ENCODE peak calls at places on chromosome 15, in eight cellular contexts. One of them, this sample, is unnamed. For H3K4me1, the result is how much of the 10 kb centered on the place peaks cover.

GRCh38 chr15:68401496-68402431 is 30.2 kb downstream of the ITGA11 start:
- DNase-seq in tibial nerve: no peak
- DNase-seq in uterus: peak
- DNase-seq in upper lobe of right lung: no peak
- DNase-seq in CD8-positive, alpha-beta T cell: no peak
- DNase-seq in suprapubic skin: peak
- DNase-seq in A549: no peak
- DNase-seq in HCT116: no peak
- DNase-seq in this sample: no peak

GRCh38 chr15:25985179-25985578 is 122.1 kb upstream of the ATP10A start:
- DNase-seq in tibial nerve: no peak
- DNase-seq in uterus: no peak
- DNase-seq in upper lobe of right lung: no peak
- DNase-seq in CD8-positive, alpha-beta T cell: no peak
- DNase-seq in suprapubic skin: no peak
- DNase-seq in A549: no peak
- DNase-seq in HCT116: no peak
- DNase-seq in this sample: no peak

GRCh38 chr15:58498821-58499580 is 67.2 kb downstream of the LIPC start:
- DNase-seq in tibial nerve: no peak
- DNase-seq in uterus: no peak
- DNase-seq in upper lobe of right lung: no peak
- DNase-seq in CD8-positive, alpha-beta T cell: no peak
- DNase-seq in suprapubic skin: no peak
- DNase-seq in A549: no peak
- DNase-seq in HCT116: no peak
- DNase-seq in this sample: no peak

GRCh38 chr15:60520041-60520824 is 41.3 kb upstream of the ICE2 start:
- DNase-seq in tibial nerve: no peak
- DNase-seq in uterus: no peak
- DNase-seq in upper lobe of right lung: no peak
- DNase-seq in CD8-positive, alpha-beta T cell: no peak
- DNase-seq in suprapubic skin: no peak
- DNase-seq in A549: no peak
- DNase-seq in HCT116: peak
- DNase-seq in this sample: no peak

GRCh38 chr15:68536331-68537095 is 42.3 kb upstream of the CORO2B start:
- DNase-seq in tibial nerve: no peak
- DNase-seq in uterus: no peak
- DNase-seq in upper lobe of right lung: no peak
- DNase-seq in CD8-positive, alpha-beta T cell: no peak
- DNase-seq in suprapubic skin: no peak
- DNase-seq in A549: no peak
- DNase-seq in HCT116: no peak
- DNase-seq in this sample: no peak

GRCh38 chr15:101198031-101198430 is 53.8 kb downstream of the CHSY1 start:
- DNase-seq in tibial nerve: no peak
- DNase-seq in uterus: no peak
- DNase-seq in upper lobe of right lung: no peak
- DNase-seq in CD8-positive, alpha-beta T cell: no peak
- DNase-seq in suprapubic skin: no peak
- DNase-seq in A549: no peak
- DNase-seq in HCT116: no peak
- DNase-seq in this sample: no peak

GRCh38 chr15:40340038-40340739 is 550 bp downstream of the CCDC9B start:
- DNase-seq in tibial nerve: no peak
- DNase-seq in uterus: peak
- DNase-seq in upper lobe of right lung: peak
- DNase-seq in CD8-positive, alpha-beta T cell: no peak
- DNase-seq in suprapubic skin: no peak
- DNase-seq in A549: no peak
- DNase-seq in HCT116: no peak
- DNase-seq in this sample: no peak

GRCh38 chr15:72319985-72320671 is at the start of gene CELF6:
- DNase-seq in tibial nerve: peak
- DNase-seq in uterus: peak
- DNase-seq in upper lobe of right lung: peak
- DNase-seq in CD8-positive, alpha-beta T cell: peak
- DNase-seq in suprapubic skin: peak
- DNase-seq in A549: peak
- DNase-seq in HCT116: no peak
- DNase-seq in this sample: no peak

GRCh38 chr15:99980791-99981190 is 247.6 kb upstream of the LYSMD4 start:
- DNase-seq in tibial nerve: no peak
- DNase-seq in uterus: no peak
- DNase-seq in upper lobe of right lung: no peak
- DNase-seq in CD8-positive, alpha-beta T cell: no peak
- DNase-seq in suprapubic skin: no peak
- DNase-seq in A549: no peak
- DNase-seq in HCT116: no peak
- DNase-seq in this sample: no peak

GRCh38 chr15:84009616-84010015 is 226.0 kb upstream of the GOLGA6L4 start:
- DNase-seq in tibial nerve: no peak
- DNase-seq in uterus: no peak
- DNase-seq in upper lobe of right lung: no peak
- DNase-seq in CD8-positive, alpha-beta T cell: no peak
- DNase-seq in suprapubic skin: no peak
- DNase-seq in A549: no peak
- DNase-seq in HCT116: no peak
- DNase-seq in this sample: no peak

GRCh38 chr15:81645470-81645869 is 271.5 kb upstream of the TMC3 start:
- DNase-seq in tibial nerve: no peak
- DNase-seq in uterus: no peak
- DNase-seq in upper lobe of right lung: no peak
- DNase-seq in CD8-positive, alpha-beta T cell: no peak
- DNase-seq in suprapubic skin: no peak
- DNase-seq in A549: no peak
- DNase-seq in HCT116: no peak
- DNase-seq in this sample: no peak

GRCh38 chr15:44102675-44103254 is 92.3 kb downstream of the FRMD5 start:
- DNase-seq in tibial nerve: no peak
- DNase-seq in uterus: no peak
- DNase-seq in upper lobe of right lung: no peak
- DNase-seq in CD8-positive, alpha-beta T cell: no peak
- DNase-seq in suprapubic skin: no peak
- DNase-seq in A549: peak
- DNase-seq in HCT116: peak
- DNase-seq in this sample: peak

GRCh38 chr15:67501836-67502461 is 19.0 kb upstream of the C15orf61 start:
- DNase-seq in tibial nerve: no peak
- DNase-seq in uterus: no peak
- DNase-seq in upper lobe of right lung: no peak
- DNase-seq in CD8-positive, alpha-beta T cell: no peak
- DNase-seq in suprapubic skin: no peak
- DNase-seq in A549: no peak
- DNase-seq in HCT116: no peak
- DNase-seq in this sample: no peak

GRCh38 chr15:100335335-100335999 is 6.3 kb downstream of the ADAMTS17 start:
- DNase-seq in tibial nerve: no peak
- DNase-seq in uterus: no peak
- DNase-seq in upper lobe of right lung: no peak
- DNase-seq in CD8-positive, alpha-beta T cell: no peak
- DNase-seq in suprapubic skin: no peak
- DNase-seq in A549: no peak
- DNase-seq in HCT116: no peak
- DNase-seq in this sample: no peak

DNA sequence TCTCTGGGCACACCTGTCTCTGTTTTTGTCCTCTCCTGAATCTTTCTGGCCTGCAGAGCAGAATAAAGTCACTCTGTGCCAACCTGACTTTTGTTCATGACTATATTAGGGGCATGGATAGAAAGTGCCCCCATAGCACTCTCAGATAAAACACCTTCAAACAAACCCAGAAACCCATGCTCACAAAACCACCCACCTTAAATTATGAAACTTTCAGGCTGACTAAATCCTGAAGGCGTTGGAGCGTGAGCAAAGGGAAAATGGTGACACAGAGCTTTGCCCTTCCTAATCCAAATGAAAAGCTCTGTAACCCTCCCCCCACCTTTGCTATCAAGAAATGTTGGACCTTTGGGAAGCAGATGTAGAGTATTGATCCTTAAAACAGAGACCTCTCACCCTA is 138.9 kb downstream of the IGF1R start:
- DNase-seq in tibial nerve: no peak
- DNase-seq in uterus: no peak
- DNase-seq in upper lobe of right lung: no peak
- DNase-seq in CD8-positive, alpha-beta T cell: no peak
- DNase-seq in suprapubic skin: no peak
- DNase-seq in A549: no peak
- DNase-seq in HCT116: no peak
- DNase-seq in this sample: no peak
- H3K4me1 ChIP-seq in tibial nerve: half or more
- H3K4me1 ChIP-seq in uterus: under half
- H3K4me1 ChIP-seq in upper lobe of right lung: under half
- H3K4me1 ChIP-seq in CD8-positive, alpha-beta T cell: under half
- H3K4me1 ChIP-seq in suprapubic skin: under half
- H3K4me1 ChIP-seq in A549: half or more
- H3K4me1 ChIP-seq in HCT116: under half
- H3K4me1 ChIP-seq in this sample: half or more

GRCh38 chr15:89361451-89362202 is 27.0 kb upstream of the POLG start:
- DNase-seq in tibial nerve: peak
- DNase-seq in uterus: peak
- DNase-seq in upper lobe of right lung: peak
- DNase-seq in CD8-positive, alpha-beta T cell: peak
- DNase-seq in suprapubic skin: no peak
- DNase-seq in A549: peak
- DNase-seq in HCT116: no peak
- DNase-seq in this sample: no peak
- H3K4me3 ChIP-seq in tibial nerve: no peak
- H3K4me3 ChIP-seq in uterus: no peak
- H3K4me3 ChIP-seq in upper lobe of right lung: no peak
- H3K4me3 ChIP-seq in CD8-positive, alpha-beta T cell: no peak
- H3K4me3 ChIP-seq in suprapubic skin: no peak
- H3K4me3 ChIP-seq in A549: peak
- H3K4me3 ChIP-seq in HCT116: no peak
- H3K4me3 ChIP-seq in this sample: peak

DNA sequence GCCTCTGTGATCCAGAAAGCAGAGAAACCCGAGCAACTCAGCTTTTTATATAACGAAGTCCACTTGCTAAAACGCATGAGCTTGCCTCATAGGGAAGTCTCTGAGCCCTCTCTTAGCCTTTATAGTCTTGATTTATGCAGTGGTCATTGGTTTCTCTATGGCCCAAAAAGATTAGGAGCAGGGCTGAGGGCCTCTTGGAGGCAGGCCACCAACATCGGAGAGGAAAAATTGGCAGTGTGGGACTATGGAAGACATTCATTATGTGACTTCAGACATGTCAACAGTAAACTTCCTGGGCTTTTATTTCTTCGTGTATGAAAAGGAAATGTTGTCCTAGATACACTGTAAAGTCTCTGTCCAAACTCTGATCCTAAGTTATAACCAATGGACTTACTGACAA is 13.5 kb downstream of the RAB8B start:
- DNase-seq in tibial nerve: no peak
- DNase-seq in uterus: no peak
- DNase-seq in upper lobe of right lung: no peak
- DNase-seq in CD8-positive, alpha-beta T cell: no peak
- DNase-seq in suprapubic skin: no peak
- DNase-seq in A549: no peak
- DNase-seq in HCT116: no peak
- DNase-seq in this sample: no peak
- H3K27ac ChIP-seq in tibial nerve: peak
- H3K27ac ChIP-seq in uterus: no peak
- H3K27ac ChIP-seq in upper lobe of right lung: peak
- H3K27ac ChIP-seq in CD8-positive, alpha-beta T cell: no peak
- H3K27ac ChIP-seq in suprapubic skin: no peak
- H3K27ac ChIP-seq in A549: no peak
- H3K27ac ChIP-seq in HCT116: no peak
- H3K27ac ChIP-seq in this sample: no peak

GRCh38 chr15:48927181-48927580 is 36.5 kb downstream of the SHC4 start:
- DNase-seq in tibial nerve: no peak
- DNase-seq in uterus: no peak
- DNase-seq in upper lobe of right lung: no peak
- DNase-seq in CD8-positive, alpha-beta T cell: no peak
- DNase-seq in suprapubic skin: no peak
- DNase-seq in A549: no peak
- DNase-seq in HCT116: no peak
- DNase-seq in this sample: no peak
- H3K4me1 ChIP-seq in tibial nerve: under half
- H3K4me1 ChIP-seq in uterus: under half
- H3K4me1 ChIP-seq in upper lobe of right lung: under half
- H3K4me1 ChIP-seq in CD8-positive, alpha-beta T cell: under half
- H3K4me1 ChIP-seq in suprapubic skin: under half
- H3K4me1 ChIP-seq in A549: under half
- H3K4me1 ChIP-seq in HCT116: under half
- H3K4me1 ChIP-seq in this sample: under half

GRCh38 chr15:77818484-77819270 is 186.0 kb upstream of the LINGO1 start:
- DNase-seq in tibial nerve: no peak
- DNase-seq in uterus: no peak
- DNase-seq in upper lobe of right lung: no peak
- DNase-seq in CD8-positive, alpha-beta T cell: no peak
- DNase-seq in suprapubic skin: no peak
- DNase-seq in A549: no peak
- DNase-seq in HCT116: no peak
- DNase-seq in this sample: no peak
- H3K4me3 ChIP-seq in tibial nerve: no peak
- H3K4me3 ChIP-seq in uterus: no peak
- H3K4me3 ChIP-seq in upper lobe of right lung: no peak
- H3K4me3 ChIP-seq in CD8-positive, alpha-beta T cell: no peak
- H3K4me3 ChIP-seq in suprapubic skin: peak
- H3K4me3 ChIP-seq in A549: peak
- H3K4me3 ChIP-seq in HCT116: no peak
- H3K4me3 ChIP-seq in this sample: no peak

GRCh38 chr15:89912674-89913396 is at the start of gene ARPIN:
- DNase-seq in tibial nerve: no peak
- DNase-seq in uterus: peak
- DNase-seq in upper lobe of right lung: peak
- DNase-seq in CD8-positive, alpha-beta T cell: no peak
- DNase-seq in suprapubic skin: peak
- DNase-seq in A549: peak
- DNase-seq in HCT116: no peak
- DNase-seq in this sample: no peak
- H3K27ac ChIP-seq in tibial nerve: peak
- H3K27ac ChIP-seq in uterus: peak
- H3K27ac ChIP-seq in upper lobe of right lung: peak
- H3K27ac ChIP-seq in CD8-positive, alpha-beta T cell: no peak
- H3K27ac ChIP-seq in suprapubic skin: peak
- H3K27ac ChIP-seq in A549: peak
- H3K27ac ChIP-seq in HCT116: peak
- H3K27ac ChIP-seq in this sample: peak

This sample was measured in Panc1.